ENCODE peak calls at places on chromosomes 7 and 10, in six cellular contexts. C is IMR-90; X is fibroblast of pulmonary artery; H is activated CD8-positive, alpha-beta T cell treated with anti-CD3 and anti-CD28 coated beads for 36 hours; J is GM06990; N is sigmoid colon. F is an unnamed sample.
A peak's percentile ranks its signal among the peaks of the same experiment; 100 is the strongest.

GRCh38 chr7:82167568-82168314 is 275.8 kb downstream of the CACNA2D1 start:
- DNase-seq in C (no peak), X (peak; percentile 44), H (no peak), J (no peak), N (no peak), F (no peak)

GRCh38 chr7:57403601-57404342 is 46.2 kb upstream of the ZNF716 start:
- DNase-seq in C (no peak), X (no peak), H (no peak), J (no peak), N (no peak), F (no peak)

GRCh38 chr7:47681241-47681810 is 99.4 kb upstream of the TNS3 start:
- DNase-seq in C (no peak), X (no peak), H (no peak), J (no peak), N (no peak), F (no peak)

GRCh38 chr7:36278767-36279171 is 110.9 kb upstream of the ANLN start:
- DNase-seq in C (peak; percentile 89), X (peak; percentile 39), H (no peak), J (no peak), N (peak; percentile 93), F (no peak)

GRCh38 chr7:128742206-128742605 is 3.0 kb downstream of the CALU start:
- DNase-seq in C (peak; percentile 66), X (peak; percentile 76), H (no peak), J (no peak), N (no peak), F (no peak)

GRCh38 chr7:47239034-47239433 is 342.9 kb downstream of the TNS3 start:
- DNase-seq in C (no peak), X (no peak), H (no peak), J (no peak), N (no peak), F (no peak)

GRCh38 chr10:36349445-36350063 is 707.5 kb upstream of the FZD8 start:
- DNase-seq in C (peak; percentile 91), X (peak; percentile 91), H (no peak), J (no peak), N (no peak), F (no peak)

GRCh38 chr10:109727436-109727835 is 195.9 kb downstream of the XPNPEP1 start:
- DNase-seq in C (no peak), X (no peak), H (no peak), J (no peak), N (no peak), F (no peak)

GRCh38 chr10:114542373-114542772 is 115.7 kb downstream of the ABLIM1 start:
- DNase-seq in C (no peak), X (no peak), H (no peak), J (no peak), N (no peak), F (no peak)

GRCh38 chr10:58372630-58373445 is 12.4 kb upstream of the TFAM start:
- DNase-seq in C (no peak), X (no peak), H (no peak), J (peak; percentile 20), N (no peak), F (no peak)

GRCh38 chr7:16708980-16709379 is 44.6 kb upstream of the TSPAN13 start:
- DNase-seq in C (peak; percentile 98), X (peak; percentile 86), H (no peak), J (no peak), N (no peak), F (no peak)

GRCh38 chr10:117399341-117400196 is 24.3 kb upstream of the PDZD8 start:
- DNase-seq in C (no peak), X (no peak), H (no peak), J (no peak), N (no peak), F (no peak)

GRCh38 chr7:94440460-94441039 is 45.9 kb downstream of the COL1A2 start:
- DNase-seq in C (peak; percentile 20), X (peak; percentile 42), H (no peak), J (no peak), N (no peak), F (no peak)

GRCh38 chr10:27252267-27253000 is 11.8 kb upstream of the ACBD5 start:
- DNase-seq in C (peak; percentile 27), X (peak; percentile 69), H (peak; percentile 88), J (peak; percentile 85), N (no peak), F (peak; percentile 91)

GRCh38 chr7:91883676-91884362 is 3.3 kb upstream of the MTERF1 start:
- DNase-seq in C (no peak), X (no peak), H (no peak), J (no peak), N (no peak), F (no peak)

GRCh38 chr10:52387744-52388143 is 73.7 kb downstream of the DKK1 start:
- DNase-seq in C (no peak), X (peak; percentile 8), H (no peak), J (no peak), N (no peak), F (no peak)

GRCh38 chr7:8254667-8255066 is 7.3 kb downstream of the ICA1 start:
- DNase-seq in C (no peak), X (no peak), H (no peak), J (no peak), N (no peak), F (no peak)

GRCh38 chr10:30368065-30368718 is 19.1 kb upstream of the MTPAP start:
- DNase-seq in C (no peak), X (peak; percentile 53), H (no peak), J (no peak), N (peak; percentile 87), F (no peak)

GRCh38 chr7:7861211-7861633 is 107.4 kb upstream of the GLCCI1 start:
- DNase-seq in C (peak; percentile 87), X (peak; percentile 40), H (no peak), J (no peak), N (no peak), F (no peak)

GRCh38 chr10:130631139-130631864 is 495.1 kb downstream of the GLRX3 start:
- DNase-seq in C (no peak), X (no peak), H (no peak), J (no peak), N (no peak), F (no peak)

GRCh38 chr10:91626936-91627335 is 5.9 kb downstream of the PPP1R3C start:
- DNase-seq in C (no peak), X (no peak), H (no peak), J (no peak), N (no peak), F (no peak)

GRCh38 chr10:94183666-94184264 is 179.0 kb downstream of the NOC3L start:
- DNase-seq in C (peak; percentile 100), X (peak; percentile 80), H (peak; percentile 5), J (no peak), N (no peak), F (no peak)

GRCh38 chr7:26357793-26358139 is 66.1 kb downstream of the SNX10 start:
- DNase-seq in C (no peak), X (no peak), H (no peak), J (no peak), N (no peak), F (no peak)

GRCh38 chr10:121500591-121501341 is 97.5 kb downstream of the FGFR2 start:
- DNase-seq in C (no peak), X (no peak), H (no peak), J (no peak), N (no peak), F (no peak)

GRCh38 chr10:35911954-35912353 is 269.9 kb upstream of the FZD8 start:
- DNase-seq in C (no peak), X (no peak), H (no peak), J (no peak), N (no peak), F (no peak)

GRCh38 chr10:76946268-76946667 is 691.3 kb downstream of the KCNMA1 start:
- DNase-seq in C (peak; percentile 66), X (peak; percentile 51), H (no peak), J (no peak), N (no peak), F (no peak)

GRCh38 chr7:98213874-98214810 is 2.9 kb downstream of the BHLHA15 start:
- DNase-seq in C (no peak), X (no peak), H (no peak), J (no peak), N (peak; percentile 43), F (peak; percentile 49)

GRCh38 chr10:4519691-4520402 is 306.2 kb upstream of the AKR1E2 start:
- DNase-seq in C (peak; percentile 72), X (peak; percentile 95), H (no peak), J (no peak), N (no peak), F (no peak)

GRCh38 chr7:42156541-42156865 is 80.5 kb downstream of the GLI3 start:
- DNase-seq in C (no peak), X (no peak), H (no peak), J (no peak), N (no peak), F (no peak)

GRCh38 chr7:80999180-80999579 is 80.3 kb upstream of the SEMA3C start:
- DNase-seq in C (no peak), X (no peak), H (no peak), J (no peak), N (no peak), F (no peak)

GRCh38 chr7:50264908-50265307 is 39.6 kb upstream of the IKZF1 start:
- DNase-seq in C (no peak), X (no peak), H (peak; percentile 72), J (no peak), N (no peak), F (no peak)

GRCh38 chr10:50367732-50368131 is 116.4 kb upstream of the ASAH2 start:
- DNase-seq in C (peak; percentile 54), X (peak; percentile 72), H (peak; percentile 27), J (no peak), N (no peak), F (no peak)

GRCh38 chr10:124416733-124417132 is 2.0 kb downstream of the OAT start:
- DNase-seq in C (peak; percentile 20), X (peak; percentile 65), H (no peak), J (no peak), N (no peak), F (no peak)

GRCh38 chr10:132163278-132163765 is 23.4 kb upstream of the DPYSL4 start:
- DNase-seq in C (no peak), X (no peak), H (peak; percentile 83), J (peak; percentile 62), N (no peak), F (peak; percentile 73)
- TF ChIP-seq CTCF in C (no peak), X (no peak), H (peak; percentile 44), J (peak; percentile 6), N (no peak), F (no peak)

GRCh38 chr10:70364772-70365091 is 17.7 kb downstream of the LRRC20 start:
- DNase-seq in C (no peak), X (no peak), H (no peak), J (no peak), N (no peak), F (no peak)
- TF ChIP-seq CTCF in C (no peak), X (no peak), H (no peak), J (no peak), N (peak; percentile 11), F (no peak)

DNA sequence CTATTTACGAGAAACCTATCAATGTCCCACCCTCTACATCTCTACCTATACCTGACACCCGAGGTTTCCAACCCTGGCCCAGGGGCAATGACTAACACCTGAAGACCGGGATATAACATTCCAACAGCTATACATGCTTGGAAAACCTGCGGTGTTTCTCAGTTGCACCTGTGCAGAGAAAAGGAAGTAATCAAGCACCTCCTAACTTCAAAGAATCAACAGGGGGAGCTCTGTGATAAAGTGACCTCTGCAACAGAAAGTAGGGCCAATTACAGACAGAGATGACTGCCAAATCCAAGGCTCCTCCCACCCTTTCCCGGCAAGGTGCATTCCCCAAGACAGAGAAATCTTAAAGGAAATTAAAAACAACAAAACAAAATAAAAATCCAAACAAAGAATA is 41.3 kb downstream of the CCDC6 start:
- DNase-seq in C (peak; percentile 18), X (peak; percentile 33), H (no peak), J (no peak), N (no peak), F (peak; percentile 24)
- TF ChIP-seq CTCF in C (peak; percentile 23), X (peak; percentile 21), H (peak; percentile 49), J (peak; percentile 64), N (peak; percentile 22), F (peak; percentile 23)

GRCh38 chr10:75895259-75895658 is 463.8 kb downstream of the LRMDA start:
- DNase-seq in C (no peak), X (no peak), H (no peak), J (no peak), N (no peak), F (no peak)
- TF ChIP-seq CTCF in C (no peak), X (no peak), H (no peak), J (no peak), N (no peak), F (no peak)

F was measured in GM20000.